ENCODE peak calls at places on chromosome 21, in ten cellular contexts. One of them, this sample, is unnamed.

GRCh38 chr21:43740497-43741156 is 21.7 kb downstream of the PDXK start:
- DNase-seq in heart right ventricle: no peak
- DNase-seq in lung: no peak
- DNase-seq in Caki2: peak; percentile 82
- DNase-seq in fibroblast of pulmonary artery: peak; percentile 72
- DNase-seq in occipital lobe: no peak
- DNase-seq in SJCRH30: no peak
- DNase-seq in NCI-H1105 treated with DMSO at 0.1 percent for 48 hours: peak; percentile 74
- DNase-seq in GM12892: no peak
- DNase-seq in NCI-H1092 treated with DMSO at 0.1 percent for 48 hours: peak; percentile 73
- DNase-seq in this sample: peak; percentile 31

GRCh38 chr21:44762221-44763049 is 39.2 kb downstream of the UBE2G2 start:
- DNase-seq in heart right ventricle: no peak
- DNase-seq in lung: no peak
- DNase-seq in Caki2: no peak
- DNase-seq in fibroblast of pulmonary artery: no peak
- DNase-seq in occipital lobe: no peak
- DNase-seq in SJCRH30: no peak
- DNase-seq in NCI-H1105 treated with DMSO at 0.1 percent for 48 hours: no peak
- DNase-seq in GM12892: peak; percentile 25
- DNase-seq in NCI-H1092 treated with DMSO at 0.1 percent for 48 hours: no peak
- DNase-seq in this sample: no peak

GRCh38 chr21:43900690-43901089 is 35.7 kb downstream of the AGPAT3 start:
- DNase-seq in heart right ventricle: no peak
- DNase-seq in lung: no peak
- DNase-seq in Caki2: no peak
- DNase-seq in fibroblast of pulmonary artery: no peak
- DNase-seq in occipital lobe: no peak
- DNase-seq in SJCRH30: no peak
- DNase-seq in NCI-H1105 treated with DMSO at 0.1 percent for 48 hours: no peak
- DNase-seq in GM12892: no peak
- DNase-seq in NCI-H1092 treated with DMSO at 0.1 percent for 48 hours: no peak
- DNase-seq in this sample: no peak

GRCh38 chr21:44082648-44083436 is 24.4 kb upstream of the PWP2 start:
- DNase-seq in heart right ventricle: no peak
- DNase-seq in lung: no peak
- DNase-seq in Caki2: no peak
- DNase-seq in fibroblast of pulmonary artery: no peak
- DNase-seq in occipital lobe: no peak
- DNase-seq in SJCRH30: no peak
- DNase-seq in NCI-H1105 treated with DMSO at 0.1 percent for 48 hours: no peak
- DNase-seq in GM12892: no peak
- DNase-seq in NCI-H1092 treated with DMSO at 0.1 percent for 48 hours: no peak
- DNase-seq in this sample: no peak

GRCh38 chr21:41074607-41075184 is 93.3 kb upstream of the BACE2 start:
- DNase-seq in heart right ventricle: no peak
- DNase-seq in lung: no peak
- DNase-seq in Caki2: no peak
- DNase-seq in fibroblast of pulmonary artery: no peak
- DNase-seq in occipital lobe: no peak
- DNase-seq in SJCRH30: no peak
- DNase-seq in NCI-H1105 treated with DMSO at 0.1 percent for 48 hours: no peak
- DNase-seq in GM12892: no peak
- DNase-seq in NCI-H1092 treated with DMSO at 0.1 percent for 48 hours: no peak
- DNase-seq in this sample: no peak

GRCh38 chr21:45590726-45591618 is 48.7 kb upstream of the SLC19A1 start:
- DNase-seq in heart right ventricle: peak; percentile 47
- DNase-seq in lung: no peak
- DNase-seq in Caki2: no peak
- DNase-seq in fibroblast of pulmonary artery: peak; percentile 16
- DNase-seq in occipital lobe: no peak
- DNase-seq in SJCRH30: no peak
- DNase-seq in NCI-H1105 treated with DMSO at 0.1 percent for 48 hours: no peak
- DNase-seq in GM12892: peak; percentile 58
- DNase-seq in NCI-H1092 treated with DMSO at 0.1 percent for 48 hours: no peak
- DNase-seq in this sample: no peak

GRCh38 chr21:35053356-35054096 is 4.4 kb upstream of the RUNX1 start:
- DNase-seq in heart right ventricle: no peak
- DNase-seq in lung: no peak
- DNase-seq in Caki2: no peak
- DNase-seq in fibroblast of pulmonary artery: peak; percentile 8
- DNase-seq in occipital lobe: no peak
- DNase-seq in SJCRH30: peak; percentile 13
- DNase-seq in NCI-H1105 treated with DMSO at 0.1 percent for 48 hours: no peak
- DNase-seq in GM12892: no peak
- DNase-seq in NCI-H1092 treated with DMSO at 0.1 percent for 48 hours: no peak
- DNase-seq in this sample: no peak

GRCh38 chr21:28421716-28422480 is 570.8 kb downstream of the LTN1 start:
- DNase-seq in heart right ventricle: no peak
- DNase-seq in lung: no peak
- DNase-seq in Caki2: no peak
- DNase-seq in fibroblast of pulmonary artery: peak; percentile 75
- DNase-seq in occipital lobe: no peak
- DNase-seq in SJCRH30: no peak
- DNase-seq in NCI-H1105 treated with DMSO at 0.1 percent for 48 hours: no peak
- DNase-seq in GM12892: no peak
- DNase-seq in NCI-H1092 treated with DMSO at 0.1 percent for 48 hours: no peak
- DNase-seq in this sample: no peak